ENCODE peak calls at places on chromosomes 1 and 21, in eight cellular contexts. A is Ammon's horn; T is stimulated activated CD4-positive, alpha-beta T cell treated with anti-CD3 and anti-CD28 coated beads, Interleukin-4, amount 100 ng/mL, for 48 hours; B is HT1080; L is stimulated activated CD8-positive, alpha-beta memory T cell treated with anti-CD3 and anti-CD28 coated beads, Interleukin-4, amount 100 ng/mL, for 4 hours; K is pancreas; N is C1 segment of cervical spinal cord; Z is Right ventricle myocardium superior. U is an unnamed sample.

GRCh38 chr1:76124196-76124595 is 49.6 kb downstream of the ST6GALNAC3 start:
- DNase-seq in A (no peak), Z (no peak), N (no peak), B (peak), T (no peak), K (no peak), L (no peak), U (no peak)

GRCh38 chr1:168686666-168687065 is 42.3 kb downstream of the DPT start:
- DNase-seq in Z (no peak), L (no peak), N (no peak), A (no peak), B (no peak), T (no peak), K (no peak), U (no peak)

GRCh38 chr1:50425376-50426107 is 2.3 kb upstream of the DMRTA2 start:
- DNase-seq in K (no peak), A (no peak), T (no peak), Z (no peak), B (no peak), L (no peak), N (no peak), U (no peak)

GRCh38 chr1:16111771-16112557 is 38.5 kb upstream of the FAM131C start:
- DNase-seq in T (no peak), K (no peak), B (no peak), L (no peak), N (no peak), Z (peak), A (no peak), U (no peak)

GRCh38 chr1:32770221-32770731 is 46.9 kb downstream of the YARS1 start:
- DNase-seq in B (no peak), A (no peak), K (no peak), L (no peak), N (no peak), Z (no peak), T (no peak), U (no peak)

GRCh38 chr1:94656982-94657381 is 115.4 kb upstream of the F3 start:
- DNase-seq in Z (no peak), K (no peak), T (no peak), A (no peak), L (no peak), N (no peak), B (no peak), U (no peak)

GRCh38 chr1:53633073-53633704 is 105.8 kb downstream of the GLIS1 start:
- DNase-seq in T (no peak), L (no peak), Z (no peak), N (no peak), B (no peak), K (no peak), A (no peak), U (no peak)

GRCh38 chr21:23968722-23969647 is 1638.3 kb downstream of the MRPL39 start:
- DNase-seq in T (peak), L (peak), N (no peak), A (no peak), B (peak), Z (no peak), K (peak), U (no peak)